ENCODE peak calls at places on chromosome 16, in six cellular contexts. G is AG04449; Q is prostate gland; E is CD8-positive, alpha-beta memory T cell; B is effector memory CD4-positive, alpha-beta T cell; J is SK-N-SH. O is an unnamed sample.

GRCh38 chr16:10509534-10510025 is 70.8 kb downstream of the EMP2 start:
- DNase-seq in G (peak; percentile 42), Q (peak; percentile 51), E (peak; percentile 42), J (peak; percentile 77), B (peak; percentile 34), O (peak; percentile 59)

GRCh38 chr16:11258553-11259287 is 2.7 kb upstream of the SOCS1 start:
- DNase-seq in G (no peak), E (no peak), B (no peak), J (peak; percentile 50), Q (no peak), O (no peak)

GRCh38 chr16:88308441-88309173 is 74.2 kb upstream of the ZNF469 start:
- DNase-seq in B (no peak), G (no peak), Q (no peak), J (no peak), E (no peak), O (no peak)

GRCh38 chr16:28537076-28537475 is 1.7 kb downstream of the NUPR1 start:
- DNase-seq in J (no peak), B (no peak), E (no peak), Q (peak; percentile 76), G (no peak), O (no peak)

GRCh38 chr16:56793504-56793903 is 63.6 kb downstream of the NUP93 start:
- DNase-seq in G (no peak), E (no peak), Q (no peak), J (no peak), B (no peak), O (no peak)

GRCh38 chr16:1157639-1158455 is 4.9 kb downstream of the CACNA1H start:
- DNase-seq in E (no peak), B (no peak), Q (no peak), G (no peak), J (no peak), O (no peak)

GRCh38 chr16:9406039-9406438 is 314.6 kb downstream of the HAPSTR1 start:
- DNase-seq in G (no peak), B (no peak), Q (no peak), J (no peak), E (no peak), O (no peak)

GRCh38 chr16:84138824-84139627 is 6.0 kb downstream of the HSDL1 start:
- DNase-seq in Q (peak; percentile 19), E (no peak), G (no peak), J (no peak), B (no peak), O (no peak)

GRCh38 chr16:81273223-81273940 is 34.9 kb downstream of the BCO1 start:
- DNase-seq in Q (no peak), G (no peak), J (no peak), B (no peak), E (no peak), O (no peak)

GRCh38 chr16:16992986-16993783 is 477.6 kb downstream of the XYLT1 start:
- DNase-seq in J (no peak), E (no peak), Q (no peak), G (no peak), B (no peak), O (no peak)

GRCh38 chr16:79593074-79593531 is 7.4 kb downstream of the MAF start:
- DNase-seq in B (no peak), J (no peak), Q (no peak), E (no peak), G (no peak), O (no peak)

GRCh38 chr16:79595916-79596450 is 4.6 kb downstream of the MAF start:
- DNase-seq in G (no peak), E (no peak), B (no peak), Q (no peak), J (no peak), O (no peak)

GRCh38 chr16:79597277-79597676 is 3.3 kb downstream of the MAF start:
- DNase-seq in B (no peak), G (no peak), J (no peak), Q (no peak), E (no peak), O (no peak)

GRCh38 chr16:79593754-79594153 is 6.8 kb downstream of the MAF start:
- DNase-seq in G (no peak), E (no peak), Q (no peak), J (no peak), B (no peak), O (no peak)

DNA sequence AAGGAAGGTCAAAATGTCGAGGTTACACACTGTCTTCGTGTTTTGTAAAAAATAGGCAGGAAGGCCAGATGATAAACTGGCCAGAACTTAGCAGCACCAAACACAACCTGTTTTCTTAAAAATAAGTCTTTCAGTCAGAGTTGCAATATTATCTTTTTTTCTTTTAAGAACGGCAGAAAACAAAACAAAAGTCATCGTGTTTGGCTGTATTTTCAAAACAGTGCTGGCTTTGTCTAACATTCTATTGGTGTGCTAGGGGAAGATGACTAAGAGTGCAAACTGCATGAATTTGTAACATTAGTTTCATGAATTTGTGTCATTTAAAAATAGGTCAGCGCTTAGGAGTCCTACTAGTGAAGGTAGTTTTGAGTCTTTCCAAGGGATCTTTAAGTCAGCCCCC is 5.3 kb downstream of the MAF start:
- DNase-seq in J (no peak), G (no peak), E (no peak), B (no peak), Q (no peak), O (no peak)
- H3K4me3 ChIP-seq in J (no peak overlapping the region), G (no peak overlapping the region), E (peak overlapping the region; percentile 40), B (peak overlapping the region; percentile 57), Q (peak overlapping the region; percentile 76), O (no peak overlapping the region)

DNA sequence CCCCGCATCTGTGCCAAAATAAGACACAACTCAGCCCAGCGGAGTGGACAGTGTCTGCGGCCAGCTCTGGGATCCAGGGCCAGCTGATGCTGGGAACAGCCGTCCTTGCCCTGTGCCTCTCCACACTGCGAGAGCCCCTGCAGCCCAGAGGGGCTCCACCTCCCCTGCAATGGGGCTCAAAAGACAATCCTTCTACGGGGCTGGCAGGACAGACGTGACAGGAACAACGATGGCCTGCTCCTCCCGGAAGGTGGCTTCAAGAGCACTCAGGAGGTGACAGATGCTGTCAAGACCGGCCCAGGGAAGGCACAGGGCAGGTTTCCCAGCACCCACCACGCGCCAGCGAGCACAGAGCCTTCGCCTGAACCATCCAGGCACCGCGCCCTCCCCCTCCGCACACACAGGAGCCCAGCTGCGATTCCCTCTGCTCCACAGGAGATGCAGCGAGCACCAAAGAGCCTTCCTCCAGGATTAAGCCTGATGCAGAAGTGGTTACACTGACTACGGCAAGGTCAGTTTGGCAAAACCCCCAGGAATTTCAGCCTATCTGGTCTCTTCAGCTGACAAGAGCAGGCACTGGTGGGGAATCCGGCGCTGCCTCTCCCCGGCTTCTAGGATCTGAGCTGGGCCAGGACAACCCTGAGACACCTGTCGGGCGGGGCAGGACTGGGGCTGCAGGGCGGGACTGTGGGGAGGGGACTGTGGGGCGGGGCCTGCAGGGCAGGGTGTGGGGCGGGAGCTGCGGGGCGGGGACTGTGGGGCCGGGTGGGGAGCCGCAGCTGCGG is 103.4 kb downstream of the ZNF778 start:
- DNase-seq in G (no peak), E (no peak), J (no peak), B (no peak), Q (no peak), O (no peak)
- H3K4me3 ChIP-seq in G (no peak overlapping the region), E (no peak overlapping the region), J (no peak overlapping the region), B (no peak overlapping the region), Q (no peak overlapping the region), O (no peak overlapping the region)

GRCh38 chr16:89364603-89365002 is 125.8 kb downstream of the ANKRD11 start:
- DNase-seq in Q (peak; percentile 65), G (no peak), J (peak; percentile 75), B (no peak), E (no peak), O (no peak)
- H3K4me3 ChIP-seq in Q (no peak overlapping the region), G (no peak overlapping the region), J (no peak overlapping the region), B (no peak overlapping the region), E (no peak overlapping the region), O (no peak overlapping the region)

GRCh38 chr16:86566966-86567700 is 504 bp downstream of the FOXC2 start:
- DNase-seq in J (no peak), Q (no peak), E (no peak), G (no peak), B (no peak), O (no peak)
- H3K4me3 ChIP-seq in J (peak overlapping the region; percentile 93), Q (peak overlapping the region; percentile 8), E (no peak overlapping the region), G (peak overlapping the region; percentile 91), B (no peak overlapping the region), O (peak overlapping the region; percentile 87)

GRCh38 chr16:29708917-29709600 is 30.1 kb downstream of the QPRT start:
- DNase-seq in J (no peak), B (no peak), G (no peak), E (no peak), Q (no peak), O (no peak)
- H3K4me3 ChIP-seq in J (no peak overlapping the region), B (no peak overlapping the region), G (no peak overlapping the region), E (no peak overlapping the region), Q (no peak overlapping the region), O (no peak overlapping the region)